ENCODE peak calls at places on chromosome 14, in five cellular contexts. One of them, this sample, is unnamed.

GRCh38 chr14:75215520-75215919 is 39.1 kb upstream of the TMED10 start:
- DNase-seq in H54: no peak
- DNase-seq in neural progenitor cell: no peak
- DNase-seq in tibial nerve: no peak
- DNase-seq in activated naive CD4-positive, alpha-beta T cell treated with anti-CD3 and anti-CD28 coated beads, Interleukin-2, amount 10 ng/mL, durations not matched to agents 7 days and 5 days: no peak
- DNase-seq in this sample: no peak

GRCh38 chr14:104147346-104148125 is 9.1 kb downstream of the KIF26A start:
- DNase-seq in H54: no peak
- DNase-seq in neural progenitor cell: no peak
- DNase-seq in tibial nerve: no peak
- DNase-seq in activated naive CD4-positive, alpha-beta T cell treated with anti-CD3 and anti-CD28 coated beads, Interleukin-2, amount 10 ng/mL, durations not matched to agents 7 days and 5 days: no peak
- DNase-seq in this sample: no peak

GRCh38 chr14:53412819-53413664 is 259.9 kb upstream of the DDHD1 start:
- DNase-seq in H54: no peak
- DNase-seq in tibial nerve: no peak
- DNase-seq in neural progenitor cell: peak; percentile 49
- DNase-seq in activated naive CD4-positive, alpha-beta T cell treated with anti-CD3 and anti-CD28 coated beads, Interleukin-2, amount 10 ng/mL, durations not matched to agents 7 days and 5 days: no peak
- DNase-seq in this sample: peak; percentile 16

GRCh38 chr14:59474172-59474571 is 9.0 kb upstream of the GPR135 start:
- DNase-seq in neural progenitor cell: no peak
- DNase-seq in H54: no peak
- DNase-seq in tibial nerve: no peak
- DNase-seq in activated naive CD4-positive, alpha-beta T cell treated with anti-CD3 and anti-CD28 coated beads, Interleukin-2, amount 10 ng/mL, durations not matched to agents 7 days and 5 days: no peak
- DNase-seq in this sample: no peak

GRCh38 chr14:101217972-101218371 is 314.4 kb upstream of the RTL1 start:
- DNase-seq in H54: no peak
- DNase-seq in activated naive CD4-positive, alpha-beta T cell treated with anti-CD3 and anti-CD28 coated beads, Interleukin-2, amount 10 ng/mL, durations not matched to agents 7 days and 5 days: no peak
- DNase-seq in neural progenitor cell: no peak
- DNase-seq in tibial nerve: no peak
- DNase-seq in this sample: no peak

GRCh38 chr14:51614707-51615106 is 37.0 kb upstream of the FRMD6 start:
- DNase-seq in H54: no peak
- DNase-seq in neural progenitor cell: no peak
- DNase-seq in activated naive CD4-positive, alpha-beta T cell treated with anti-CD3 and anti-CD28 coated beads, Interleukin-2, amount 10 ng/mL, durations not matched to agents 7 days and 5 days: no peak
- DNase-seq in tibial nerve: no peak
- DNase-seq in this sample: no peak

GRCh38 chr14:61512508-61512907 is 182.8 kb upstream of the HIF1A start:
- DNase-seq in H54: no peak
- DNase-seq in activated naive CD4-positive, alpha-beta T cell treated with anti-CD3 and anti-CD28 coated beads, Interleukin-2, amount 10 ng/mL, durations not matched to agents 7 days and 5 days: no peak
- DNase-seq in tibial nerve: no peak
- DNase-seq in neural progenitor cell: no peak
- DNase-seq in this sample: no peak

GRCh38 chr14:55721353-55721752 is 141.3 kb downstream of the KTN1 start:
- DNase-seq in activated naive CD4-positive, alpha-beta T cell treated with anti-CD3 and anti-CD28 coated beads, Interleukin-2, amount 10 ng/mL, durations not matched to agents 7 days and 5 days: no peak
- DNase-seq in tibial nerve: no peak
- DNase-seq in H54: no peak
- DNase-seq in neural progenitor cell: no peak
- DNase-seq in this sample: no peak

GRCh38 chr14:90483551-90483950 is 86.7 kb downstream of the CALM1 start:
- DNase-seq in neural progenitor cell: no peak
- DNase-seq in tibial nerve: no peak
- DNase-seq in activated naive CD4-positive, alpha-beta T cell treated with anti-CD3 and anti-CD28 coated beads, Interleukin-2, amount 10 ng/mL, durations not matched to agents 7 days and 5 days: peak; percentile 25
- DNase-seq in H54: no peak
- DNase-seq in this sample: peak; percentile 70

GRCh38 chr14:93970589-93970966 is 5.8 kb downstream of the ASB2 start:
- DNase-seq in tibial nerve: no peak
- DNase-seq in H54: no peak
- DNase-seq in activated naive CD4-positive, alpha-beta T cell treated with anti-CD3 and anti-CD28 coated beads, Interleukin-2, amount 10 ng/mL, durations not matched to agents 7 days and 5 days: peak; percentile 78
- DNase-seq in neural progenitor cell: peak; percentile 32
- DNase-seq in this sample: no peak

GRCh38 chr14:69525896-69526295 is 41.4 kb downstream of the PLEKHD1 start:
- DNase-seq in H54: no peak
- DNase-seq in activated naive CD4-positive, alpha-beta T cell treated with anti-CD3 and anti-CD28 coated beads, Interleukin-2, amount 10 ng/mL, durations not matched to agents 7 days and 5 days: no peak
- DNase-seq in neural progenitor cell: no peak
- DNase-seq in tibial nerve: no peak
- DNase-seq in this sample: no peak

GRCh38 chr14:70086685-70087379 is 101.9 kb downstream of the SLC8A3 start:
- DNase-seq in neural progenitor cell: peak; percentile 65
- DNase-seq in H54: no peak
- DNase-seq in tibial nerve: no peak
- DNase-seq in activated naive CD4-positive, alpha-beta T cell treated with anti-CD3 and anti-CD28 coated beads, Interleukin-2, amount 10 ng/mL, durations not matched to agents 7 days and 5 days: peak; percentile 25
- DNase-seq in this sample: peak; percentile 28

GRCh38 chr14:40911161-40911560 is 695.5 kb upstream of the LRFN5 start:
- DNase-seq in tibial nerve: no peak
- DNase-seq in neural progenitor cell: no peak
- DNase-seq in activated naive CD4-positive, alpha-beta T cell treated with anti-CD3 and anti-CD28 coated beads, Interleukin-2, amount 10 ng/mL, durations not matched to agents 7 days and 5 days: no peak
- DNase-seq in H54: no peak
- DNase-seq in this sample: no peak

GRCh38 chr14:68345738-68346137 is 447.1 kb downstream of the ZFP36L1 start:
- DNase-seq in H54: no peak
- DNase-seq in activated naive CD4-positive, alpha-beta T cell treated with anti-CD3 and anti-CD28 coated beads, Interleukin-2, amount 10 ng/mL, durations not matched to agents 7 days and 5 days: no peak
- DNase-seq in tibial nerve: no peak
- DNase-seq in neural progenitor cell: no peak
- DNase-seq in this sample: no peak

GRCh38 chr14:85217412-85217811 is 312.5 kb upstream of the FLRT2 start:
- DNase-seq in tibial nerve: no peak
- DNase-seq in activated naive CD4-positive, alpha-beta T cell treated with anti-CD3 and anti-CD28 coated beads, Interleukin-2, amount 10 ng/mL, durations not matched to agents 7 days and 5 days: no peak
- DNase-seq in neural progenitor cell: peak; percentile 42
- DNase-seq in H54: no peak
- DNase-seq in this sample: no peak

GRCh38 chr14:31449971-31450610 is 7.2 kb downstream of the DTD2 start:
- DNase-seq in tibial nerve: no peak
- DNase-seq in H54: no peak
- DNase-seq in neural progenitor cell: peak; percentile 9
- DNase-seq in activated naive CD4-positive, alpha-beta T cell treated with anti-CD3 and anti-CD28 coated beads, Interleukin-2, amount 10 ng/mL, durations not matched to agents 7 days and 5 days: no peak
- DNase-seq in this sample: peak; percentile 39

GRCh38 chr14:33039321-33039720 is 100.6 kb downstream of the NPAS3 start:
- DNase-seq in tibial nerve: no peak
- DNase-seq in activated naive CD4-positive, alpha-beta T cell treated with anti-CD3 and anti-CD28 coated beads, Interleukin-2, amount 10 ng/mL, durations not matched to agents 7 days and 5 days: no peak
- DNase-seq in neural progenitor cell: no peak
- DNase-seq in H54: no peak
- DNase-seq in this sample: no peak

GRCh38 chr14:70884595-70885342 is 22.5 kb upstream of the PCNX1 start:
- DNase-seq in tibial nerve: no peak
- DNase-seq in H54: no peak
- DNase-seq in activated naive CD4-positive, alpha-beta T cell treated with anti-CD3 and anti-CD28 coated beads, Interleukin-2, amount 10 ng/mL, durations not matched to agents 7 days and 5 days: no peak
- DNase-seq in neural progenitor cell: no peak
- DNase-seq in this sample: no peak

GRCh38 chr14:77043177-77043983 is 14.9 kb upstream of the IRF2BPL start:
- DNase-seq in H54: no peak
- DNase-seq in activated naive CD4-positive, alpha-beta T cell treated with anti-CD3 and anti-CD28 coated beads, Interleukin-2, amount 10 ng/mL, durations not matched to agents 7 days and 5 days: peak; percentile 55
- DNase-seq in neural progenitor cell: no peak
- DNase-seq in tibial nerve: no peak
- DNase-seq in this sample: peak; percentile 68

GRCh38 chr14:52481864-52482263 is 70.4 kb downstream of the TXNDC16 start:
- DNase-seq in neural progenitor cell: no peak
- DNase-seq in activated naive CD4-positive, alpha-beta T cell treated with anti-CD3 and anti-CD28 coated beads, Interleukin-2, amount 10 ng/mL, durations not matched to agents 7 days and 5 days: no peak
- DNase-seq in H54: no peak
- DNase-seq in tibial nerve: no peak
- DNase-seq in this sample: no peak